ENCODE peak calls at places on chromosomes 16 and 17, in nine cellular contexts. T is left colon; V is esophagus muscularis mucosa; O is GM23248; J is activated T-cell treated with anti-CD3 and anti-CD28 coated beads, Interleukin-2, amount 50 U/mL, for 4 hours; D is dorsolateral prefrontal cortex; W is COR-L47; B is T-helper 2 cell; R is right lobe of liver. P is an unnamed sample.

GRCh38 chr16:66366433-66367299 is at the start of gene CDH5:
- DNase-seq in T (peak), V (no peak), O (peak), J (no peak), D (peak), W (no peak), B (no peak), R (peak), P (no peak)

GRCh38 chr16:59683709-59684108 is 949.6 kb upstream of the GOT2 start:
- DNase-seq in T (no peak), V (no peak), O (peak), J (no peak), D (no peak), W (no peak), B (no peak), R (no peak), P (no peak)

GRCh38 chr16:19751478-19751877 is 33.4 kb downstream of the IQCK start:
- DNase-seq in T (no peak), V (no peak), O (no peak), J (no peak), D (no peak), W (no peak), B (no peak), R (no peak), P (no peak)

GRCh38 chr16:89358030-89359005 is 132.0 kb downstream of the ANKRD11 start:
- DNase-seq in T (no peak), V (no peak), O (no peak), J (no peak), D (no peak), W (no peak), B (peak), R (no peak), P (no peak)

GRCh38 chr17:11889266-11889665 is 108.0 kb downstream of the ZNF18 start:
- DNase-seq in T (no peak), V (no peak), O (no peak), J (no peak), D (no peak), W (no peak), B (no peak), R (no peak), P (no peak)

GRCh38 chr17:42026821-42027539 is 7.1 kb downstream of the NKIRAS2 start:
- DNase-seq in T (no peak), V (no peak), O (no peak), J (no peak), D (no peak), W (no peak), B (no peak), R (no peak), P (no peak)

GRCh38 chr16:81483970-81484595 is 39.5 kb downstream of the CMIP start:
- DNase-seq in T (no peak), V (no peak), O (no peak), J (no peak), D (no peak), W (no peak), B (no peak), R (no peak), P (no peak)

GRCh38 chr17:44872131-44872768 is 24.6 kb downstream of the HIGD1B start:
- DNase-seq in T (no peak), V (peak), O (peak), J (no peak), D (peak), W (peak), B (no peak), R (no peak), P (no peak)

GRCh38 chr17:72609501-72609900 is 483.0 kb downstream of the SLC39A11 start:
- DNase-seq in T (no peak), V (no peak), O (peak), J (no peak), D (no peak), W (no peak), B (no peak), R (no peak), P (peak)

GRCh38 chr17:79189264-79189663 is 114.6 kb downstream of the ENGASE start:
- DNase-seq in T (no peak), V (no peak), O (no peak), J (no peak), D (no peak), W (no peak), B (no peak), R (no peak), P (no peak)

GRCh38 chr17:58832514-58832913 is 76.9 kb downstream of the PPM1E start:
- DNase-seq in T (no peak), V (no peak), O (no peak), J (no peak), D (no peak), W (no peak), B (no peak), R (no peak), P (no peak)

GRCh38 chr16:78684040-78684611 is 584.7 kb downstream of the WWOX start:
- DNase-seq in T (no peak), V (peak), O (peak), J (no peak), D (no peak), W (no peak), B (no peak), R (no peak), P (peak)

GRCh38 chr17:14464741-14465140 is 163.9 kb downstream of the HS3ST3B1 start:
- DNase-seq in T (no peak), V (no peak), O (peak), J (no peak), D (no peak), W (no peak), B (no peak), R (no peak), P (peak)

GRCh38 chr17:37429442-37429841 is 22.8 kb downstream of the TADA2A start:
- DNase-seq in T (no peak), V (no peak), O (peak), J (no peak), D (no peak), W (no peak), B (no peak), R (no peak), P (no peak)

GRCh38 chr17:32516450-32516849 is 29.7 kb downstream of the CDK5R1 start:
- DNase-seq in T (no peak), V (no peak), O (no peak), J (no peak), D (no peak), W (peak), B (no peak), R (no peak), P (no peak)

GRCh38 chr17:79633937-79634813 is 23.3 kb upstream of the RBFOX3 start:
- DNase-seq in T (no peak), V (peak), O (no peak), J (peak), D (peak), W (no peak), B (no peak), R (peak), P (no peak)